ENCODE peak calls at places on chromosomes 11 and 22, in four cellular contexts. One of them, this sample, is unnamed.

GRCh38 chr22:29344137-29344536 is 28.6 kb upstream of the RASL10A start:
- DNase-seq in K562: no peak
- DNase-seq in GM12878: no peak
- DNase-seq in HepG2: peak; percentile 12
- DNase-seq in this sample: no peak

GRCh38 chr11:91608662-91609061 is 616.0 kb upstream of the FAT3 start:
- DNase-seq in K562: no peak
- DNase-seq in GM12878: no peak
- DNase-seq in HepG2: no peak
- DNase-seq in this sample: no peak

GRCh38 chr11:63795066-63795465 is 18.2 kb upstream of the SPINDOC start:
- DNase-seq in K562: no peak
- DNase-seq in GM12878: no peak
- DNase-seq in HepG2: no peak
- DNase-seq in this sample: no peak

GRCh38 chr11:120517390-120518315 is 6.1 kb downstream of the GRIK4 start:
- DNase-seq in K562: no peak
- DNase-seq in GM12878: no peak
- DNase-seq in HepG2: no peak
- DNase-seq in this sample: no peak

GRCh38 chr11:1180171-1180570 is 22.4 kb downstream of the MUC5AC start:
- DNase-seq in K562: no peak
- DNase-seq in GM12878: no peak
- DNase-seq in HepG2: no peak
- DNase-seq in this sample: no peak

GRCh38 chr11:1756024-1756561 is 5.7 kb upstream of the IFITM10 start:
- DNase-seq in K562: no peak
- DNase-seq in GM12878: no peak
- DNase-seq in HepG2: no peak
- DNase-seq in this sample: no peak

GRCh38 chr11:102449651-102450570 is 2.7 kb downstream of the TMEM123 start:
- DNase-seq in K562: no peak
- DNase-seq in GM12878: no peak
- DNase-seq in HepG2: peak; percentile 53
- DNase-seq in this sample: no peak

GRCh38 chr22:39383841-39384625 is 15.5 kb upstream of the TAB1 start:
- DNase-seq in K562: no peak
- DNase-seq in GM12878: no peak
- DNase-seq in HepG2: no peak
- DNase-seq in this sample: no peak

GRCh38 chr22:17984114-17984513 is 40.2 kb downstream of the MICAL3 start:
- DNase-seq in K562: no peak
- DNase-seq in GM12878: no peak
- DNase-seq in HepG2: no peak
- DNase-seq in this sample: no peak

GRCh38 chr11:117037279-117037951 is 60.8 kb downstream of the SIK3 start:
- DNase-seq in K562: no peak
- DNase-seq in GM12878: no peak
- DNase-seq in HepG2: no peak
- DNase-seq in this sample: no peak
- TF ChIP-seq FOXM1 in K562: no peak
- TF ChIP-seq FOXM1 in GM12878: no peak
- TF ChIP-seq FOXM1 in HepG2: no peak
- TF ChIP-seq FOXM1 in this sample: no peak

GRCh38 chr11:105610796-105611361 is 1.0 kb downstream of the GRIA4 start:
- DNase-seq in K562: no peak
- DNase-seq in GM12878: no peak
- DNase-seq in HepG2: no peak
- DNase-seq in this sample: no peak

GRCh38 chr11:105611414-105611813 is 1.5 kb downstream of the GRIA4 start:
- DNase-seq in K562: no peak
- DNase-seq in GM12878: no peak
- DNase-seq in HepG2: no peak
- DNase-seq in this sample: no peak

GRCh38 chr11:105609832-105610781 is at the start of gene GRIA4:
- DNase-seq in K562: no peak
- DNase-seq in GM12878: no peak
- DNase-seq in HepG2: no peak
- DNase-seq in this sample: no peak

GRCh38 chr11:105611837-105612480 is 2.1 kb downstream of the GRIA4 start:
- DNase-seq in K562: no peak
- DNase-seq in GM12878: no peak
- DNase-seq in HepG2: no peak
- DNase-seq in this sample: no peak

GRCh38 chr11:105609341-105609781 is 512 bp upstream of the GRIA4 start:
- DNase-seq in K562: peak; percentile 10
- DNase-seq in GM12878: no peak
- DNase-seq in HepG2: peak; percentile 8
- DNase-seq in this sample: peak; percentile 23
- TF ChIP-seq SP1 in K562: no peak
- TF ChIP-seq SP1 in GM12878: no peak
- TF ChIP-seq SP1 in HepG2: no peak
- TF ChIP-seq SP1 in this sample: no peak

DNA sequence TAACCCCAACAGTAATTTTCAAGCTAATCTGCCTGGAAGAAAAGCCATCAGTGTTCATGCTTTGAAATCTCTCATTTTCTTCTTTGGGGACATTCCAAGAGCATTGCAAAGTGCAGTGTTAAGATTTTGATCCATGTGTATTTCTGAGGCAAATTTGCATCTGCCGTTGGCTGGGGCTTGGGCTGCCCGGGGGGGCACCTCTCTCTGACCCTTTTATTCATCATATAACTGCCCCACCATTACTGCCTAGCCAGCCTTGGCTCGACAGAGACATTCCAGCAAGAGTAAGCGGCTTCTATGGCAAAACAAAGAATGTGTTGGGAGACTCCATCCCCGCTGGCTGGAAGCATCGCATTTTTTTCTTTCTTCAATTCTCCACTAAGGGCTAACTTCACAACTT is 483.5 kb downstream of the BRD1 start:
- DNase-seq in K562: no peak
- DNase-seq in GM12878: no peak
- DNase-seq in HepG2: no peak
- DNase-seq in this sample: no peak
- TF ChIP-seq FOXM1 in K562: no peak
- TF ChIP-seq FOXM1 in GM12878: no peak
- TF ChIP-seq FOXM1 in HepG2: no peak
- TF ChIP-seq FOXM1 in this sample: no peak

GRCh38 chr11:29916040-29916439 is 100.8 kb downstream of the KCNA4 start:
- DNase-seq in K562: no peak
- DNase-seq in GM12878: no peak
- DNase-seq in HepG2: no peak
- DNase-seq in this sample: no peak

GRCh38 chr11:29913352-29913751 is 103.5 kb downstream of the KCNA4 start:
- DNase-seq in K562: no peak
- DNase-seq in GM12878: no peak
- DNase-seq in HepG2: no peak
- DNase-seq in this sample: no peak

GRCh38 chr11:29914203-29914930 is 102.5 kb downstream of the KCNA4 start:
- DNase-seq in K562: no peak
- DNase-seq in GM12878: no peak
- DNase-seq in HepG2: no peak
- DNase-seq in this sample: no peak
- TF ChIP-seq SP1 in K562: no peak
- TF ChIP-seq SP1 in GM12878: no peak
- TF ChIP-seq SP1 in HepG2: no peak
- TF ChIP-seq SP1 in this sample: no peak

DNA sequence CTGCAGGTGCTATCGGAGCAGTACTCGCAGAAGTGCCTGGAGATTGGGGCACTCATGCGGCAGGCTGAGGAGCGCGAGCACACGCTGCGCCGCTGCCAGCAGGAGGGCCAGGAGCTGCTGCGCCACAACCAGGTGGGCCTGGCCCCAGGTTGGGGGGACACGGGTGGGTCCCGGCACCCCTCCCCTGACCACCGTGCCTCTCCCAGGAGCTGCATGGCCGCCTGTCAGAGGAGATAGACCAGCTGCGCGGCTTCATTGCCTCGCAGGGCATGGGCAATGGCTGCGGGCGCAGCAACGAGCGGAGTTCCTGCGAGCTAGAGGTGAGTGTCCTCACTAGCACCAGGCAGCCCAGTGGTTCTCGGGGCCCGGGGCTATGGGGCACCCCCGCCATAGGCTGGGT is 38.7 kb upstream of the GCAT start:
- DNase-seq in K562: no peak
- DNase-seq in GM12878: no peak
- DNase-seq in HepG2: no peak
- DNase-seq in this sample: no peak
- TF ChIP-seq FOXM1 in K562: no peak
- TF ChIP-seq FOXM1 in GM12878: no peak
- TF ChIP-seq FOXM1 in HepG2: no peak
- TF ChIP-seq FOXM1 in this sample: no peak

GRCh38 chr11:66718320-66718971 is 10.6 kb downstream of the SPTBN2 start:
- DNase-seq in K562: no peak
- DNase-seq in GM12878: no peak
- DNase-seq in HepG2: peak; percentile 39
- DNase-seq in this sample: no peak
- TF ChIP-seq SP1 in K562: no peak
- TF ChIP-seq SP1 in GM12878: no peak
- TF ChIP-seq SP1 in HepG2: no peak
- TF ChIP-seq SP1 in this sample: no peak

This sample was measured in HEK293T.